ENCODE peak calls at places on chromosomes 4 and X, in five cellular contexts. One of them, this sample, is unnamed.

GRCh38 chrX:115562492-115562872 is 1.5 kb downstream of the PLS3 start:
- DNase-seq in SK-N-SH: no peak
- DNase-seq in GM23338: peak; percentile 47
- DNase-seq in HepG2: peak; percentile 13
- DNase-seq in HCT116: no peak
- DNase-seq in this sample: peak; percentile 56

GRCh38 chr4:58760100-58760499 is 1649.9 kb upstream of the IGFBP7 start:
- DNase-seq in HepG2: no peak
- DNase-seq in SK-N-SH: no peak
- DNase-seq in HCT116: no peak
- DNase-seq in GM23338: no peak
- DNase-seq in this sample: no peak

GRCh38 chr4:163534056-163534455 is 39.6 kb downstream of the TMA16 start:
- DNase-seq in SK-N-SH: no peak
- DNase-seq in HepG2: no peak
- DNase-seq in GM23338: no peak
- DNase-seq in HCT116: no peak
- DNase-seq in this sample: no peak

GRCh38 chr4:145387079-145387478 is 94.6 kb upstream of the SMAD1 start:
- DNase-seq in SK-N-SH: no peak
- DNase-seq in HepG2: no peak
- DNase-seq in GM23338: no peak
- DNase-seq in HCT116: no peak
- DNase-seq in this sample: no peak

GRCh38 chr4:113941836-113942235 is 37.6 kb downstream of the ARSJ start:
- DNase-seq in SK-N-SH: no peak
- DNase-seq in HCT116: no peak
- DNase-seq in HepG2: no peak
- DNase-seq in GM23338: no peak
- DNase-seq in this sample: no peak

GRCh38 chr4:141860974-141861373 is 224.6 kb downstream of the IL15 start:
- DNase-seq in GM23338: peak; percentile 21
- DNase-seq in HCT116: peak; percentile 16
- DNase-seq in HepG2: no peak
- DNase-seq in SK-N-SH: no peak
- DNase-seq in this sample: no peak

GRCh38 chr4:148052448-148052847 is 320.6 kb downstream of the ARHGAP10 start:
- DNase-seq in HCT116: no peak
- DNase-seq in HepG2: no peak
- DNase-seq in SK-N-SH: no peak
- DNase-seq in GM23338: no peak
- DNase-seq in this sample: no peak

GRCh38 chrX:148499638-148500427 is 584 bp upstream of the AFF2 start:
- DNase-seq in HCT116: no peak
- DNase-seq in GM23338: peak; percentile 8
- DNase-seq in HepG2: no peak
- DNase-seq in SK-N-SH: no peak
- DNase-seq in this sample: no peak

GRCh38 chr4:186726440-186727148 is 2.9 kb upstream of the FAT1 start:
- DNase-seq in HCT116: peak; percentile 56
- DNase-seq in GM23338: peak; percentile 87
- DNase-seq in HepG2: peak; percentile 63
- DNase-seq in SK-N-SH: peak; percentile 75
- DNase-seq in this sample: peak; percentile 51

GRCh38 chrX:36908801-36909403 is 99.3 kb upstream of the FAM47C start:
- DNase-seq in SK-N-SH: peak; percentile 10
- DNase-seq in HCT116: peak; percentile 4
- DNase-seq in GM23338: peak; percentile 28
- DNase-seq in HepG2: peak; percentile 12
- DNase-seq in this sample: peak; percentile 19

GRCh38 chr4:173530326-173531062 is 465 bp upstream of the HAND2 start:
- DNase-seq in HCT116: no peak
- DNase-seq in SK-N-SH: peak; percentile 36
- DNase-seq in GM23338: peak; percentile 28
- DNase-seq in HepG2: no peak
- DNase-seq in this sample: no peak

GRCh38 chr4:1749370-1749769 is 28.0 kb downstream of the TACC3 start:
- DNase-seq in HepG2: no peak
- DNase-seq in SK-N-SH: no peak
- DNase-seq in HCT116: no peak
- DNase-seq in GM23338: no peak
- DNase-seq in this sample: no peak

GRCh38 chrX:13087322-13088154 is 43.1 kb upstream of the FAM9C start:
- DNase-seq in HepG2: no peak
- DNase-seq in HCT116: no peak
- DNase-seq in SK-N-SH: no peak
- DNase-seq in GM23338: no peak
- DNase-seq in this sample: peak; percentile 52

GRCh38 chr4:3431446-3431993 is 10.2 kb upstream of the HGFAC start:
- DNase-seq in GM23338: no peak
- DNase-seq in HepG2: no peak
- DNase-seq in HCT116: no peak
- DNase-seq in SK-N-SH: no peak
- DNase-seq in this sample: no peak

GRCh38 chrX:130994671-130995070 is 63.5 kb upstream of the ARHGAP36 start:
- DNase-seq in SK-N-SH: peak; percentile 30
- DNase-seq in HCT116: no peak
- DNase-seq in GM23338: peak; percentile 61
- DNase-seq in HepG2: no peak
- DNase-seq in this sample: peak; percentile 5

GRCh38 chr4:79650217-79650616 is 242.2 kb upstream of the GK2 start:
- DNase-seq in HepG2: no peak
- DNase-seq in SK-N-SH: no peak
- DNase-seq in GM23338: no peak
- DNase-seq in HCT116: no peak
- DNase-seq in this sample: no peak

GRCh38 chrX:131746491-131746968 is 202.7 kb downstream of the OR13H1 start:
- DNase-seq in HepG2: no peak
- DNase-seq in HCT116: peak; percentile 2
- DNase-seq in GM23338: no peak
- DNase-seq in SK-N-SH: peak; percentile 62
- DNase-seq in this sample: no peak

GRCh38 chrX:136147320-136147901 is at the start of gene FHL1:
- DNase-seq in SK-N-SH: peak; percentile 90
- DNase-seq in GM23338: peak; percentile 56
- DNase-seq in HCT116: no peak
- DNase-seq in HepG2: no peak
- DNase-seq in this sample: peak; percentile 32

GRCh38 chr4:55330241-55330640 is 15.8 kb upstream of the SRD5A3 start:
- DNase-seq in HepG2: no peak
- DNase-seq in SK-N-SH: no peak
- DNase-seq in HCT116: no peak
- DNase-seq in GM23338: no peak
- DNase-seq in this sample: peak; percentile 57

GRCh38 chr4:152661649-152662048 is 18.1 kb downstream of the TMEM154 start:
- DNase-seq in HCT116: no peak
- DNase-seq in SK-N-SH: no peak
- DNase-seq in GM23338: no peak
- DNase-seq in HepG2: no peak
- DNase-seq in this sample: no peak

GRCh38 chr4:153916273-153916755 is 127.4 kb upstream of the SFRP2 start:
- DNase-seq in GM23338: no peak
- DNase-seq in HCT116: no peak
- DNase-seq in HepG2: no peak
- DNase-seq in SK-N-SH: no peak
- DNase-seq in this sample: no peak

GRCh38 chrX:17737707-17738001 is 361 bp downstream of the SCML1 start:
- DNase-seq in SK-N-SH: no peak
- DNase-seq in HCT116: no peak
- DNase-seq in HepG2: no peak
- DNase-seq in GM23338: no peak
- DNase-seq in this sample: peak; percentile 18

GRCh38 chr4:112514079-112514448 is 1.9 kb downstream of the NEUROG2 start:
- DNase-seq in HepG2: no peak
- DNase-seq in GM23338: peak; percentile 79
- DNase-seq in HCT116: no peak
- DNase-seq in SK-N-SH: peak; percentile 33
- DNase-seq in this sample: no peak

GRCh38 chrX:152850465-152850864 is 19.6 kb downstream of the NSDHL start:
- DNase-seq in HCT116: no peak
- DNase-seq in SK-N-SH: no peak
- DNase-seq in GM23338: no peak
- DNase-seq in HepG2: no peak
- DNase-seq in this sample: no peak

GRCh38 chr4:26199566-26199965 is 121.2 kb upstream of the RBPJ start:
- DNase-seq in HepG2: no peak
- DNase-seq in HCT116: no peak
- DNase-seq in GM23338: no peak
- DNase-seq in SK-N-SH: no peak
- DNase-seq in this sample: no peak

GRCh38 chrX:129930941-129931410 is 25.0 kb downstream of the UTP14A start:
- DNase-seq in SK-N-SH: peak; percentile 49
- DNase-seq in HepG2: no peak
- DNase-seq in GM23338: no peak
- DNase-seq in HCT116: no peak
- DNase-seq in this sample: no peak

GRCh38 chr4:106092361-106093040 is 197.2 kb downstream of the NPNT start:
- DNase-seq in HCT116: no peak
- DNase-seq in HepG2: no peak
- DNase-seq in GM23338: no peak
- DNase-seq in SK-N-SH: no peak
- DNase-seq in this sample: no peak

GRCh38 chrX:133415276-133416105 is at the start of gene GPC4:
- DNase-seq in SK-N-SH: peak; percentile 76
- DNase-seq in HCT116: peak; percentile 57
- DNase-seq in GM23338: peak; percentile 86
- DNase-seq in HepG2: no peak
- DNase-seq in this sample: no peak

GRCh38 chr4:157978680-157979361 is 194.0 kb downstream of the GASK1B start:
- DNase-seq in GM23338: peak; percentile 90
- DNase-seq in HepG2: peak; percentile 68
- DNase-seq in HCT116: peak; percentile 66
- DNase-seq in SK-N-SH: peak; percentile 56
- DNase-seq in this sample: peak; percentile 82

GRCh38 chr4:41853973-41854372 is 81.3 kb upstream of the TMEM33 start:
- DNase-seq in GM23338: peak; percentile 55
- DNase-seq in HepG2: peak; percentile 1
- DNase-seq in SK-N-SH: no peak
- DNase-seq in HCT116: no peak
- DNase-seq in this sample: no peak

GRCh38 chr4:103091601-103092223 is 7.9 kb downstream of the BDH2 start:
- DNase-seq in SK-N-SH: peak; percentile 39
- DNase-seq in HepG2: peak; percentile 72
- DNase-seq in HCT116: peak; percentile 63
- DNase-seq in GM23338: peak; percentile 77
- DNase-seq in this sample: peak; percentile 66

DNA sequence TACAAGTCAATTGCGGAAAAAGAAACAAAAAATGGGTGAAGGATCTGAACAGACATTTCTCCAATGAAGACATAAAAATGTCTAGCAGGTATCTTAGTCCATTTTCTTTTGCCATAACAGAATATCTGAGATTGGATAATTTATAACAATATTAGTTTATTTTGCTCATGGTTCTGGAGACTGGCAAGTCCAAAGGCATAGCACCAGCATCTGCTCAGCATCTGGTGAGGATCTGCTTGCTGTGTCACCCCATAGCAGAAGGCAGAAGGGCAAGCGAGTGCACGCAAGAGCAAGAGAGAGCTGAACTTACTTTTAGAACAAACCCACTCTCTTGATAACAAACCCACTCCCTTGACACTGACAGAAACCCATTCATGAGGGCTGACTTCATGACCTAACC is 29.7 kb downstream of the GAB3 start:
- DNase-seq in HepG2: no peak
- DNase-seq in GM23338: no peak
- DNase-seq in SK-N-SH: no peak
- DNase-seq in HCT116: no peak
- DNase-seq in this sample: no peak
- H2AFZ ChIP-seq in HepG2: no peak overlapping the region
- H2AFZ ChIP-seq in GM23338: no peak overlapping the region
- H2AFZ ChIP-seq in SK-N-SH: no peak overlapping the region
- H2AFZ ChIP-seq in HCT116: no peak overlapping the region
- H2AFZ ChIP-seq in this sample: no peak overlapping the region

DNA sequence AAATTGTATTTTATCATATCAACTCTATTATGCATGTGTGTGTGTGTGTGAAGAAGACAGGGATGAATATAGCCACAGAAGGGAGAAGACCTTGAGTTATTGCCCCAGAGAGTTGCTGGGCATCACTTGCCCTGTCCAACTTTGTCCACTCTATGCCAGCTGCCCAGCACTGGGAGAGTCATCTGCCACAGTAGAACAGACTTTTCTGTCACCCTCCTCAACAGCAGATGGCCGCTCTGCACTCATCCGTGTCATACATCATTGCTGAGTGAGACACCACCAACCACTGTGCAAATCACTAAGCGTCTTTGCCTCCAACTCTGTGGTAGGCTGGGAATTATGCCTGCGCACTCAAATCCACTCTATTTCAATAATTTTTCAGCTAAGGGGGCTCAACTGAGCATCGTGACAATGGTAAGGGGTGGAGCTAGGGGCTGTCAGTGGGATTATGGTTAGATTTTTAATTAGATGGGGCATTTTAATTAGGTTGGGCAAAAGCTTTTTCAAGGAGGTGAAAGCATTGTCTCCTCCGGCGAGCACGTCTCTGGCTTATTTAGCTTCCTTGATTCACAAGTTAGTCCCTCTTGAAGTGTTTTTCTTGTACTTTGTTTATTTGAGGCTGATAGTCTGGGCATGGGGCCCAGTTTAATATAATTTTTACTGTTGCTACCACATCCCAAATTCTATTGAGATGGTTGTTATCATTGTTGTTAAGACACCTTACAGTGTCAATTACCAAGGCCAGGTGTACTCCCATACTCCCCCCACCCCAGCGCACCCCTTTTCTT is 100.1 kb upstream of the KLF3 start:
- DNase-seq in GM23338: no peak
- DNase-seq in SK-N-SH: no peak
- DNase-seq in HCT116: no peak
- DNase-seq in HepG2: no peak
- DNase-seq in this sample: no peak
- TF ChIP-seq POLR2AphosphoS5 in GM23338: no peak
- TF ChIP-seq POLR2AphosphoS5 in SK-N-SH: no peak
- TF ChIP-seq POLR2AphosphoS5 in HCT116: no peak
- TF ChIP-seq POLR2AphosphoS5 in HepG2: no peak
- TF ChIP-seq POLR2AphosphoS5 in this sample: no peak

GRCh38 chr4:161629694-161630441 is 533.9 kb downstream of the FSTL5 start:
- DNase-seq in HCT116: no peak
- DNase-seq in GM23338: no peak
- DNase-seq in HepG2: no peak
- DNase-seq in SK-N-SH: no peak
- DNase-seq in this sample: peak; percentile 18
- H2AFZ ChIP-seq in HCT116: no peak overlapping the region
- H2AFZ ChIP-seq in GM23338: peak overlapping the region; percentile 87
- H2AFZ ChIP-seq in HepG2: no peak overlapping the region
- H2AFZ ChIP-seq in SK-N-SH: no peak overlapping the region
- H2AFZ ChIP-seq in this sample: peak overlapping the region; percentile 4

DNA sequence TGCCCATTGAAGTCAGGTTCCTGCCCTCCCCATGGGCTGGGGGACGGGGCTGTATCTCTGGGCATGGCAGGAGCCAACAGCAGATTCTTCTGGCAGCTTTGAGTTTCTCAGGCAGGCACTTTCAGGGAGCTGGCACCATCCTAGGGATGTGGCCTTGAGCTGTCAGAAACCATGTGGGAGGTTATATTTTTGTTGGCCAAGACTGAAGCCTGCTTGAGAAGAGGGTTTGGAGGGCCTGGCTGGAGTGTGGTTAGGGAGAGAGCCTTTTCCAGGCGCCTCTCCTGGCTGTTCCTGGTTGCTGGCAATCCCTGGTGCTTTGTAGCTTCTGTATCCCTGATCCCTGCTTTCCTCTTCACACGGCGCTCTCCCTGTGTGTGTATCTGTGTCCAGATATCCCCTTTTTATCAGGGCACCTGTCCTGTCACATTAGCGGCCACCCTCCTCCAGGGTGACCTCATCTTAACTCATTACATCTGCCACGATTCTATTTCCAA is 30.6 kb upstream of the SORCS2 start:
- DNase-seq in HepG2: no peak
- DNase-seq in SK-N-SH: peak; percentile 26
- DNase-seq in HCT116: no peak
- DNase-seq in GM23338: no peak
- DNase-seq in this sample: no peak
- TF ChIP-seq POLR2AphosphoS5 in HepG2: no peak
- TF ChIP-seq POLR2AphosphoS5 in SK-N-SH: no peak
- TF ChIP-seq POLR2AphosphoS5 in HCT116: no peak
- TF ChIP-seq POLR2AphosphoS5 in GM23338: no peak
- TF ChIP-seq POLR2AphosphoS5 in this sample: no peak

This sample was measured in endothelial cell of umbilical vein.